ENCODE peak calls at places on chromosomes 1 and 21, in eight cellular contexts. W, U, A, O, X, J, L and K are unnamed samples.

GRCh38 chr1:25672763-25673409 is 56.3 kb downstream of the MAN1C1 start:
- DNase-seq in U (no peak), A (no peak), X (no peak), W (no peak), J (no peak), L (no peak), O (no peak), K (no peak)

GRCh38 chr1:43348343-43348808 is 10.4 kb upstream of the CDC20 start:
- DNase-seq in L (peak), A (no peak), W (peak), O (no peak), J (no peak), X (no peak), U (no peak), K (peak)

GRCh38 chr1:24606621-24607020 is 36.5 kb upstream of the SRRM1 start:
- DNase-seq in L (no peak), U (no peak), W (peak), O (no peak), A (no peak), X (no peak), J (no peak), K (peak)

GRCh38 chr1:170214980-170215910 is 69.5 kb downstream of the NTMT2 start:
- DNase-seq in A (peak), J (no peak), O (no peak), X (no peak), W (no peak), L (no peak), U (no peak), K (no peak)

GRCh38 chr1:15214507-15214906 is 32.5 kb upstream of the FHAD1 start:
- DNase-seq in X (no peak), O (no peak), A (peak), W (no peak), J (no peak), L (no peak), U (no peak), K (no peak)

GRCh38 chr1:235079443-235079967 is 49.1 kb downstream of the TOMM20 start:
- DNase-seq in W (peak), J (peak), X (no peak), L (peak), O (peak), U (peak), A (no peak), K (peak)

GRCh38 chr1:184143449-184143848 is 91.9 kb downstream of the TSEN15 start:
- DNase-seq in O (no peak), X (no peak), W (no peak), U (no peak), J (no peak), L (no peak), A (peak), K (no peak)

GRCh38 chr1:233919786-233920185 is 15.3 kb downstream of the SLC35F3 start:
- DNase-seq in O (no peak), X (no peak), A (no peak), L (no peak), W (no peak), J (no peak), U (no peak), K (no peak)

GRCh38 chr1:42379794-42380616 is 587 bp upstream of the RIMKLA start:
- DNase-seq in O (no peak), X (no peak), W (peak), U (no peak), A (peak), J (no peak), L (no peak), K (peak)

GRCh38 chr1:172826096-172826741 is 167.3 kb downstream of the FASLG start:
- DNase-seq in L (no peak), W (peak), J (no peak), O (peak), X (peak), A (peak), U (peak), K (peak)

GRCh38 chr1:46057781-46058180 is 74.6 kb downstream of the PIK3R3 start:
- DNase-seq in X (no peak), L (no peak), U (no peak), W (no peak), A (no peak), O (no peak), J (no peak), K (no peak)

GRCh38 chr1:203858975-203859374 is 2.4 kb upstream of the SNRPE start:
- DNase-seq in J (no peak), O (no peak), X (no peak), A (no peak), L (no peak), U (no peak), W (no peak), K (no peak)

GRCh38 chr1:196009362-196009761 is 598.9 kb downstream of the KCNT2 start:
- DNase-seq in L (no peak), U (no peak), A (no peak), J (no peak), X (no peak), O (no peak), W (no peak), K (no peak)

GRCh38 chr1:182766881-182767645 is 22.5 kb upstream of the NPL start:
- DNase-seq in J (no peak), X (no peak), U (no peak), W (no peak), A (no peak), O (no peak), L (no peak), K (peak)

GRCh38 chr1:113320272-113320671 is 70.0 kb upstream of the MAGI3 start:
- DNase-seq in X (no peak), O (no peak), L (no peak), W (peak), J (no peak), A (no peak), U (no peak), K (peak)

GRCh38 chr1:202643397-202644218 is 66.6 kb downstream of the SYT2 start:
- DNase-seq in X (no peak), A (no peak), U (no peak), O (no peak), W (no peak), L (peak), J (no peak), K (no peak)

GRCh38 chr1:170711682-170712081 is 47.8 kb downstream of the PRRX1 start:
- DNase-seq in J (no peak), O (no peak), L (no peak), W (peak), U (no peak), A (no peak), X (no peak), K (peak)

GRCh38 chr1:63148825-63149645 is 173.3 kb upstream of the FOXD3 start:
- DNase-seq in W (peak), U (peak), J (no peak), O (peak), L (peak), A (peak), X (peak), K (peak)

GRCh38 chr1:2041887-2042286 is 8.3 kb upstream of the PRKCZ start:
- DNase-seq in O (no peak), J (no peak), A (no peak), U (no peak), X (no peak), L (no peak), W (no peak), K (no peak)

GRCh38 chr1:90706437-90707362 is 10.4 kb downstream of the BARHL2 start:
- DNase-seq in X (no peak), L (peak), A (no peak), O (no peak), W (no peak), J (peak), U (no peak), K (peak)

GRCh38 chr1:227038401-227038800 is 98.3 kb downstream of the COQ8A start:
- DNase-seq in J (no peak), U (no peak), O (no peak), X (no peak), W (peak), L (no peak), A (peak), K (no peak)

GRCh38 chr1:179184403-179184802 is 45.1 kb downstream of the ABL2 start:
- DNase-seq in A (no peak), L (no peak), J (no peak), U (no peak), X (no peak), O (no peak), W (no peak), K (no peak)

GRCh38 chr1:204294371-204294770 is 65.4 kb downstream of the PLEKHA6 start:
- DNase-seq in U (no peak), W (peak), L (no peak), X (peak), A (peak), O (no peak), J (peak), K (peak)

GRCh38 chr1:75166821-75167220 is 32.6 kb downstream of the LHX8 start:
- DNase-seq in A (no peak), J (no peak), L (no peak), X (no peak), O (no peak), W (no peak), U (no peak), K (no peak)

GRCh38 chr1:3409737-3410434 is 44.6 kb upstream of the ARHGEF16 start:
- DNase-seq in U (no peak), A (peak), O (no peak), W (no peak), J (peak), X (no peak), L (peak), K (peak)

GRCh38 chr1:174217248-174217647 is 57.9 kb downstream of the RABGAP1L start:
- DNase-seq in O (no peak), W (no peak), L (no peak), U (no peak), X (no peak), J (no peak), A (no peak), K (no peak)

GRCh38 chr1:198880397-198880796 is 241.6 kb downstream of the PTPRC start:
- DNase-seq in L (no peak), A (peak), X (no peak), U (peak), O (no peak), J (no peak), W (no peak), K (no peak)

GRCh38 chr1:94522304-94522703 is 19.3 kb downstream of the F3 start:
- DNase-seq in L (peak), W (peak), U (peak), J (no peak), X (no peak), O (peak), A (peak), K (peak)

GRCh38 chr1:8409107-8409506 is 91.2 kb downstream of the SLC45A1 start:
- DNase-seq in U (no peak), L (no peak), X (no peak), J (peak), W (peak), A (peak), O (peak), K (peak)

GRCh38 chr1:44934786-44935185 is 51.6 kb downstream of the EIF2B3 start:
- DNase-seq in A (no peak), L (no peak), U (no peak), O (no peak), W (no peak), X (no peak), J (no peak), K (no peak)

GRCh38 chr1:23591460-23592208 is 32.3 kb upstream of the ID3 start:
- DNase-seq in O (peak), A (no peak), L (no peak), X (no peak), W (no peak), J (no peak), U (no peak), K (no peak)

GRCh38 chr1:26571381-26571780 is 41.8 kb downstream of the RPS6KA1 start:
- DNase-seq in L (no peak), X (no peak), O (no peak), A (no peak), U (no peak), J (no peak), W (no peak), K (no peak)

GRCh38 chr1:234997201-234998173 is 131.2 kb downstream of the TOMM20 start:
- DNase-seq in A (peak), U (peak), J (peak), O (no peak), L (peak), X (peak), W (peak), K (peak)

GRCh38 chr21:21751286-21751685 is 753.1 kb downstream of the NCAM2 start:
- DNase-seq in J (no peak), U (no peak), W (no peak), X (no peak), A (no peak), O (no peak), L (peak), K (peak)

DNA sequence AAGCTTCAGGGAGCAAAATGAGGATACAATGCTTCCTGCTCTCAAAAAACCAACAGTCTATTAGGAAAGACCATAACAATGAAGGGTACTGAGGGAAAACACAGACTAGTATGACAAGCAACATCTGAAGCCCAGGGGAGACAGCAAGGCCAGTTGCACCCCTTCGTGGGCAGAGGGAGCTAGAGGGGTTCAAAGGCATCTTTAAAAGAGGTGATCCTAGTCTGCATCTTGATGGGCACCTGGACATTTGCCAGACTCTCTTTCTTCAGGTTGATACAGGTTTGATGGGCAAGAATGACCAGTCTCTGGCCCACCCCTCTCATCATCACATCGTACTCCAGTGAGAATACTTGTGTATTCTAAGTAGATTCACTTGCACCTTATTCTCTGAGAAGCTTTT is 177.7 kb downstream of the VAV3 start:
- DNase-seq in L (peak), U (no peak), J (no peak), O (peak), A (no peak), W (no peak), X (no peak), K (peak)
- TF ChIP-seq CTCF in L (no peak), U (no peak), J (no peak), O (peak), A (no peak), W (no peak), X (no peak), K (peak)

GRCh38 chr21:33364830-33365229 is 38.4 kb upstream of the IFNGR2 start:
- DNase-seq in U (no peak), L (no peak), X (no peak), W (no peak), A (no peak), O (no peak), J (no peak), K (no peak)

GRCh38 chr21:33359446-33359845 is 34.7 kb downstream of the IFNAR1 start:
- DNase-seq in J (no peak), A (no peak), U (no peak), O (no peak), W (no peak), L (no peak), X (no peak), K (no peak)

GRCh38 chr21:33360871-33361602 is 36.3 kb downstream of the IFNAR1 start:
- DNase-seq in L (peak), O (peak), A (peak), W (peak), J (peak), U (no peak), X (peak), K (peak)

GRCh38 chr21:33360281-33360680 is 35.5 kb downstream of the IFNAR1 start:
- DNase-seq in L (no peak), W (peak), X (no peak), U (no peak), O (no peak), J (no peak), A (peak), K (no peak)

GRCh38 chr21:33362044-33362555 is 37.3 kb downstream of the IFNAR1 start:
- DNase-seq in W (peak), L (peak), U (no peak), O (peak), A (no peak), J (peak), X (no peak), K (peak)
- H3K4me3 ChIP-seq in W (no peak), L (no peak), U (no peak), O (peak), A (no peak), J (peak), X (no peak), K (no peak)

GRCh38 chr1:61953076-61953789 is 211.0 kb downstream of the PATJ start:
- DNase-seq in W (no peak), O (no peak), X (no peak), A (no peak), U (no peak), J (no peak), L (no peak), K (no peak)

GRCh38 chr1:61952675-61953074 is 210.4 kb downstream of the PATJ start:
- DNase-seq in X (no peak), O (no peak), W (no peak), J (no peak), U (no peak), A (no peak), L (no peak), K (no peak)

GRCh38 chr1:61953790-61954150 is 211.5 kb downstream of the PATJ start:
- DNase-seq in J (no peak), X (no peak), O (no peak), W (no peak), L (no peak), A (no peak), U (no peak), K (no peak)

GRCh38 chr1:61951731-61952585 is 209.7 kb downstream of the PATJ start:
- DNase-seq in J (no peak), W (peak), O (no peak), L (peak), X (no peak), U (no peak), A (peak), K (peak)

GRCh38 chr1:61950418-61950817 is 208.1 kb downstream of the PATJ start:
- DNase-seq in W (peak), O (no peak), A (peak), J (no peak), U (no peak), X (no peak), L (no peak), K (peak)
- TF ChIP-seq CTCF in W (peak), O (peak), A (peak), J (peak), U (peak), X (peak), L (no peak), K (peak)

GRCh38 chr1:38046333-38046883 is at the start of gene POU3F1:
- DNase-seq in L (no peak), X (no peak), O (no peak), W (no peak), J (no peak), A (no peak), U (no peak), K (no peak)

GRCh38 chr1:38043036-38043747 is 3.4 kb downstream of the POU3F1 start:
- DNase-seq in A (no peak), W (no peak), O (no peak), J (no peak), L (no peak), X (no peak), U (no peak), K (no peak)

GRCh38 chr1:38045431-38046332 is 911 bp downstream of the POU3F1 start:
- DNase-seq in X (no peak), L (peak), U (no peak), A (no peak), W (no peak), J (no peak), O (no peak), K (peak)

GRCh38 chr1:38041941-38042834 is 4.4 kb downstream of the POU3F1 start:
- DNase-seq in A (no peak), W (no peak), X (no peak), L (no peak), J (no peak), U (no peak), O (no peak), K (no peak)

GRCh38 chr1:38044224-38045215 is 2.1 kb downstream of the POU3F1 start:
- DNase-seq in U (no peak), X (no peak), O (no peak), J (no peak), W (no peak), A (no peak), L (no peak), K (no peak)
- H3K4me3 ChIP-seq in U (no peak), X (peak), O (peak), J (no peak), W (peak), A (peak), L (no peak), K (peak)

GRCh38 chr21:16071082-16071481 is 341.3 kb downstream of the USP25 start:
- DNase-seq in O (no peak), L (no peak), J (no peak), W (no peak), X (no peak), A (peak), U (no peak), K (no peak)

GRCh38 chr21:16072176-16072575 is 342.4 kb downstream of the USP25 start:
- DNase-seq in W (no peak), X (no peak), J (no peak), L (no peak), O (no peak), U (no peak), A (no peak), K (no peak)

GRCh38 chr21:16069713-16070112 is 339.9 kb downstream of the USP25 start:
- DNase-seq in U (no peak), A (no peak), L (no peak), X (no peak), O (no peak), J (no peak), W (peak), K (no peak)

GRCh38 chr21:16071761-16072160 is 342.0 kb downstream of the USP25 start:
- DNase-seq in A (no peak), O (no peak), L (no peak), X (no peak), U (no peak), W (no peak), J (no peak), K (no peak)

GRCh38 chr21:16070207-16070651 is 340.4 kb downstream of the USP25 start:
- DNase-seq in J (no peak), U (no peak), X (no peak), W (no peak), O (no peak), A (no peak), L (no peak), K (no peak)
- TF ChIP-seq CTCF in J (peak), U (no peak), X (no peak), W (no peak), O (no peak), A (no peak), L (no peak), K (no peak)

DNA sequence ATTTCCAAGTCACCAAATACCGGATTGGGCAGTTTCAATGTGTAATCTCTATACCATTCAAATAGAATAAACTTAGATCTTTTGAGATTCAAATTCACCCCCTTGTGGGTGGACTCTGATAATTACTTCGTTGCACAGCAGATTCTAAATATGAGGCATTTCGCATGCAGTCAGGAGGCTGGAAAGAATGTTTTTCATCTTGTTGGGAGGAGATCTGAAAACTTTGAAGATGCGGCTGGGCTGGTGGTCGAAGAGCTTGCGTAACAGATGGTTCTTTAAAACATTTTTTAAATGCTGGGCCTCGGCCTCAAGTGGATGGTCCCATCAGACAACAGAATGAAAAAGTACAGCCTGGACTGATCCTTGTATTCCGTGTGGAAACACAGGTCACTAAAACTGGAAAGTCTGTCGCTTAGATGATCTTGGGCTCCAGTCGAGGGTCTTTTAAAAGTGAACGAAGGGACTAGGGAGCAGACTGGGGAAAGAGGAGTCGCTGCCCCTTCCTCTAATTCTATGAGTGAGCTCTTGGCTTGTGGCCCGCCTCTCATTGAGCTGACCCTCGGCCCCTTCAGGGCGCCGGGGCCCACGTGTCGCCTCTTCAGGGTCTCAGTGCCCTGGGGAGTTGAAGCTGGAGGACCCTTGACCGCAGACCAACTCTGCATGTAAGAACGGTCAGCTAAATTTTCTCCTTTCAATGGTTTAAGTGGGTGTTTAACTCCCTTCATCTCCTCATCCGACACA is 10.6 kb downstream of the NR5A2 start:
- DNase-seq in A (no peak), J (no peak), L (no peak), U (no peak), X (no peak), O (no peak), W (no peak), K (no peak)
- H3K4me3 ChIP-seq in A (no peak), J (no peak), L (peak), U (no peak), X (no peak), O (no peak), W (no peak), K (no peak)

DNA sequence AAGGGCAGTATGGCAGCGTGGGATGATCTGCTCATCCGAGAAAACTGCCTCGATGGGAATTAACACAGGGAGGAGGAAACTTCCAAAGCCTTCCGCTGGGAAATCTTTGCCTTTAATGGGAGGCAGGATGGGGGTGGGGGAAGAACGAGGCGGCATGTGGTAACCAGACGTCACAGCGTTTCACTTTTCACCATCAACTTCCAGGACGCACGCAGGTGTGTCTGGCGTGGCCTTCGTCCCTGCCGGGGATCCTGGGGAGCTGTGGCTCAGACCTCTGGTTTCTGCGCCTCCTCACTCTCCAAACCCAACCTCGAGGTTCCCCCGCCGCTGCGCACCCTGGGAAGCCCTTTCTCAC is 282 bp downstream of the RSPH1 start:
- DNase-seq in A (peak), X (no peak), U (no peak), J (no peak), O (no peak), L (peak), W (peak), K (peak)
- TF ChIP-seq CTCF in A (no peak), X (no peak), U (no peak), J (no peak), O (no peak), L (no peak), W (no peak), K (no peak)